ENCODE peak calls at places on chromosomes 5 and 9, in six cellular contexts. V, R, Q, P, N and Y are unnamed samples.

GRCh38 chr9:37531699-37532098 is 44.5 kb downstream of the FBXO10 start:
- DNase-seq in P (no peak), R (no peak), V (no peak), N (no peak), Q (no peak), Y (no peak)

GRCh38 chr9:107732781-107733529 is 243.4 kb upstream of the KLF4 start:
- DNase-seq in V (no peak), N (peak; percentile 48), Q (no peak), P (no peak), R (no peak), Y (no peak)

GRCh38 chr9:87179556-87180340 is 232.4 kb upstream of the GAS1 start:
- DNase-seq in Q (no peak), P (no peak), V (no peak), R (no peak), N (peak; percentile 51), Y (no peak)

GRCh38 chr9:72443855-72444254 is 77.6 kb upstream of the TMC1 start:
- DNase-seq in Q (no peak), V (no peak), R (no peak), P (peak; percentile 76), N (no peak), Y (no peak)

GRCh38 chr5:35540002-35540401 is 77.7 kb upstream of the SPEF2 start:
- DNase-seq in N (peak; percentile 2), Q (no peak), P (no peak), V (no peak), R (no peak), Y (no peak)

GRCh38 chr5:14109771-14110170 is 33.4 kb upstream of the TRIO start:
- DNase-seq in Q (no peak), N (peak; percentile 14), R (no peak), V (no peak), P (no peak), Y (no peak)

GRCh38 chr5:151081426-151082273 is 816 bp upstream of the TNIP1 start:
- DNase-seq in V (peak; percentile 72), R (no peak), Q (no peak), N (peak; percentile 79), P (no peak), Y (no peak)

GRCh38 chr9:99011161-99011709 is 67.5 kb downstream of the COL15A1 start:
- DNase-seq in R (no peak), V (no peak), N (peak; percentile 30), Q (no peak), P (no peak), Y (no peak)

GRCh38 chr9:131442351-131442750 is 48.5 kb downstream of the PRRC2B start:
- DNase-seq in N (no peak), V (peak; percentile 41), R (no peak), Q (no peak), P (no peak), Y (no peak)

GRCh38 chr5:126519637-126520592 is 75.1 kb downstream of the ALDH7A1 start:
- DNase-seq in P (no peak), R (no peak), N (peak; percentile 70), Q (peak; percentile 33), V (no peak), Y (no peak)

GRCh38 chr5:53991942-53992341 is 318.4 kb downstream of the ARL15 start:
- DNase-seq in Q (no peak), V (no peak), R (no peak), P (no peak), N (peak; percentile 34), Y (no peak)

GRCh38 chr5:15877905-15878304 is 301.7 kb downstream of the MARCHF11 start:
- DNase-seq in R (no peak), V (no peak), P (no peak), N (no peak), Q (no peak), Y (no peak)

GRCh38 chr5:138240690-138241385 is 27.7 kb upstream of the CDC23 start:
- DNase-seq in Q (no peak), N (no peak), R (no peak), V (peak; percentile 36), P (no peak), Y (no peak)

GRCh38 chr9:19939890-19940289 is 151.1 kb upstream of the SLC24A2 start:
- DNase-seq in N (no peak), P (no peak), R (no peak), Q (no peak), V (no peak), Y (no peak)

GRCh38 chr9:98884849-98885248 is 58.9 kb upstream of the COL15A1 start:
- DNase-seq in R (no peak), Q (no peak), V (no peak), N (no peak), P (no peak), Y (no peak)

GRCh38 chr5:27494845-27495244 is 456.5 kb upstream of the CDH9 start:
- DNase-seq in P (no peak), N (peak; percentile 24), V (no peak), Q (no peak), R (no peak), Y (no peak)

GRCh38 chr5:172872997-172873491 is 39.0 kb downstream of the ERGIC1 start:
- DNase-seq in R (no peak), Q (peak; percentile 85), V (peak; percentile 90), N (peak; percentile 94), P (no peak), Y (no peak)

GRCh38 chr9:89187541-89187940 is 8.9 kb upstream of the SHC3 start:
- DNase-seq in V (no peak), R (no peak), Q (no peak), N (no peak), P (no peak), Y (no peak)

GRCh38 chr9:16524078-16524477 is 346.4 kb downstream of the BNC2 start:
- DNase-seq in R (no peak), V (no peak), Q (no peak), P (no peak), N (no peak), Y (no peak)

GRCh38 chr9:123929177-123929869 is 603 bp downstream of the DENND1A start:
- DNase-seq in P (no peak), R (no peak), V (no peak), N (no peak), Q (peak; percentile 17), Y (no peak)

DNA sequence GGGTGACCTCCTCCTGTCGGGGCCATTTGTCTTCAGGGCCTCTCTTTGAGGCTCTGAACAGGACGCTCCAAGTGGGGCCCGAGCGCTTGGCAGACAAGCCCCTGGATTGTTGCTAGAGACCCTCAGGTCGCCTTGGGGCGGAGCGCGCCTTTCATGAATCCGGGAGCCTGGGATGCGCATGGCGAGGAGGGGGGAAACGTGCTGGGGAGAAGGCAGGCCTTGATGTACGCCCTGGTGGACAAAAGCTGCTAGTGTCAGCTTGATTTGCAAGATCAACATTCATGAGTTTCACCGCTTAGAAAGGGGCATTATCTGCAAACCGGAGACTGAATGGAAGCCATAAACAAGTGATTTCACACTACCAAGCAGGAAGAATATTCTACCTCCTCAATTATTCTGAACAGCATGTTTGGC is 226.3 kb downstream of the SMARCA2 start:
- DNase-seq in P (no peak), R (peak; percentile 75), V (peak; percentile 79), Q (peak; percentile 30), N (peak; percentile 97), Y (peak; percentile 72)
- TF ChIP-seq CTCF in P (no peak), R (peak; percentile 55), V (peak; percentile 19), Q (peak; percentile 53), N (peak; percentile 71), Y (peak; percentile 55)

GRCh38 chr5:78568212-78568611 is 80.4 kb downstream of the LHFPL2 start:
- DNase-seq in P (no peak), Q (no peak), N (no peak), R (no peak), V (no peak), Y (no peak)
- H3K4me3 ChIP-seq in P (no peak overlapping the region), Q (no peak overlapping the region), N (no peak overlapping the region), R (no peak overlapping the region), V (no peak overlapping the region), Y (no peak overlapping the region)

GRCh38 chr5:78508231-78508765 is 140.3 kb downstream of the LHFPL2 start:
- DNase-seq in R (peak; percentile 38), V (no peak), P (no peak), Q (no peak), N (peak; percentile 55), Y (no peak)

GRCh38 chr5:78512440-78512839 is 136.1 kb downstream of the LHFPL2 start:
- DNase-seq in Q (no peak), R (no peak), N (no peak), V (no peak), P (no peak), Y (no peak)

GRCh38 chr5:78511116-78511906 is 137.3 kb downstream of the LHFPL2 start:
- DNase-seq in P (no peak), N (no peak), Q (no peak), R (no peak), V (no peak), Y (no peak)

GRCh38 chr5:78509145-78509865 is 139.3 kb downstream of the LHFPL2 start:
- DNase-seq in R (no peak), P (no peak), V (no peak), Q (no peak), N (no peak), Y (no peak)

GRCh38 chr5:78509884-78510769 is 138.4 kb downstream of the LHFPL2 start:
- DNase-seq in P (no peak), R (no peak), N (no peak), Q (peak; percentile 81), V (peak; percentile 94), Y (no peak)
- TF ChIP-seq CTCF in P (no peak), R (peak; percentile 15), N (peak; percentile 34), Q (peak; percentile 46), V (no peak), Y (no peak)

DNA sequence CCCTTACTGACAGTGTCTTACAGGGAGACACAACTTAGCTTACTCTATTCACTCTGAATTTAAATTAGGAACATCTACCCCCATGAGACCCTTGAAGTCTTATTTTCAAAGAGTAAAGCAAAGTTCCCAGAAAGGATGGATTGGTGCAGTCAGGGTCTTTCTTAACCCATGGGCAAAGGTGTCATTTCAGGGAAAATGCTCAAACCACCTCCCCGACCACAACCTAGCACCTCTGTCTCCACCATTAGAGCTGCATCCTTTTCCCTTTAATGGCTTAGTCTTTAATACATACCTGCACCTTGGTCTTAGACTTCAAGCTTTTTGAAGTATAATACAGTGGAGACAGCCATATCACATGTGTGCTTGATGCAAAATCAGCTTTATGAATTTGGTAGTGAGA is 5.1 kb downstream of the LCP2 start:
- DNase-seq in R (no peak), N (no peak), Q (no peak), V (no peak), P (no peak), Y (no peak)
- H3K4me3 ChIP-seq in R (no peak overlapping the region), N (no peak overlapping the region), Q (no peak overlapping the region), V (peak overlapping the region; percentile 77), P (no peak overlapping the region), Y (no peak overlapping the region)

DNA sequence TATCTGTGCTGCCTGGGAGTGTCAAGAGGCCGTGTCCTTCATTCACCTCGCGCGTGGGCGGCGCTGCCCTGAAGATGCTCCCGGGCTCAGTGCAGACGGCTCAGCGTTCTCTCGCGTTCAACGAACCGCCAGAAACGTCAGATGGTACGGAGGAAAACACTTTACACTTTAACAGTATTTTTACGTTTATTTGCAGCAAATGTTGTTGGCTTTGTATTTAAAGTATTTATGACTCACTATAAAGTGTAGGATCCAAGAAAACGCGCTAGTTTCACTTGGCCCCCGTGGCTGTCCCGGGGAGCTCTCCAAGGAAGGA is 544 bp upstream of the ERCC6L2 start:
- DNase-seq in R (no peak), Q (peak; percentile 58), P (peak; percentile 27), N (peak; percentile 50), V (peak; percentile 91), Y (no peak)
- TF ChIP-seq CTCF in R (no peak), Q (no peak), P (no peak), N (no peak), V (no peak), Y (no peak)